ENCODE peak calls at places on chromosome 6, in four cellular contexts. S is mesendoderm; F is non-pigmented ciliary epithelial cell; M is stimulated activated CD4-positive, alpha-beta T cell treated with anti-CD3 and anti-CD28 coated beads, Interleukin-1b, Interleukin-23, amount 100 ng/mL, for 4 hours. V is an unnamed sample.
A peak's percentile ranks its signal among the peaks of the same experiment; 100 is the strongest.

GRCh38 chr6:13290335-13290734 is 38.0 kb downstream of the TBC1D7 start:
- DNase-seq in S (no peak), F (no peak), M (no peak), V (no peak)

GRCh38 chr6:103018426-103018825 is 1624.9 kb downstream of the GRIK2 start:
- DNase-seq in S (no peak), F (no peak), M (no peak), V (no peak)

GRCh38 chr6:35294308-35294945 is 3.2 kb upstream of the DEF6 start:
- DNase-seq in S (peak; percentile 72), F (no peak), M (no peak), V (no peak)

GRCh38 chr6:56953597-56954388 is 1.1 kb upstream of the BEND6 start:
- DNase-seq in S (peak; percentile 77), F (no peak), M (no peak), V (no peak)

GRCh38 chr6:169701218-169701952 is 444 bp downstream of the WDR27 start:
- DNase-seq in S (no peak), F (no peak), M (no peak), V (no peak)

GRCh38 chr6:10465633-10466499 is 51.0 kb upstream of the TFAP2A start:
- DNase-seq in S (peak; percentile 83), F (no peak), M (peak; percentile 2), V (no peak)

GRCh38 chr6:88365230-88365629 is 199.1 kb upstream of the CNR1 start:
- DNase-seq in S (no peak), F (no peak), M (no peak), V (no peak)

GRCh38 chr6:89564752-89565427 is 73.7 kb downstream of the LYRM2 start:
- DNase-seq in S (no peak), F (no peak), M (no peak), V (no peak)

GRCh38 chr6:113697642-113698410 is 159.3 kb upstream of the MARCKS start:
- DNase-seq in S (no peak), F (peak; percentile 70), M (no peak), V (no peak)

GRCh38 chr6:148432405-148433195 is 90.0 kb downstream of the SASH1 start:
- DNase-seq in S (no peak), F (no peak), M (no peak), V (no peak)

GRCh38 chr6:106014930-106015329 is 71.2 kb upstream of the PRDM1 start:
- DNase-seq in S (peak; percentile 72), F (no peak), M (no peak), V (no peak)

GRCh38 chr6:114260810-114261209 is 82.0 kb downstream of the HS3ST5 start:
- DNase-seq in S (no peak), F (no peak), M (no peak), V (no peak)

GRCh38 chr6:84897874-84898635 is 133.7 kb upstream of the TBX18 start:
- DNase-seq in S (peak; percentile 14), F (peak; percentile 74), M (no peak), V (no peak)

GRCh38 chr6:1181939-1182338 is 130.0 kb upstream of the FOXQ1 start:
- DNase-seq in S (no peak), F (no peak), M (no peak), V (no peak)

GRCh38 chr6:39330476-39330875 is 8.0 kb upstream of the KCNK16 start:
- DNase-seq in S (no peak), F (no peak), M (no peak), V (no peak)

GRCh38 chr6:126526547-126526946 is 186.6 kb downstream of the CENPW start:
- DNase-seq in S (no peak), F (no peak), M (no peak), V (no peak)

GRCh38 chr6:148700047-148700712 is 46.6 kb upstream of the UST start:
- DNase-seq in S (no peak), F (no peak), M (no peak), V (no peak)

GRCh38 chr6:1960484-1961142 is 284.8 kb downstream of the GMDS start:
- DNase-seq in S (no peak), F (no peak), M (no peak), V (no peak)

GRCh38 chr6:63014290-63014689 is 197.0 kb upstream of the FKBP1C start:
- DNase-seq in S (peak; percentile 90), F (no peak), M (no peak), V (no peak)

GRCh38 chr6:1118287-1118647 is 193.6 kb upstream of the FOXQ1 start:
- DNase-seq in S (no peak), F (no peak), M (no peak), V (no peak)

GRCh38 chr6:168908166-168908565 is 345.5 kb downstream of the THBS2 start:
- DNase-seq in S (no peak), F (peak; percentile 27), M (no peak), V (no peak)

GRCh38 chr6:41503841-41504525 is 42.2 kb upstream of the FOXP4 start:
- DNase-seq in S (peak; percentile 79), F (no peak), M (peak; percentile 6), V (no peak)

GRCh38 chr6:90463359-90463758 is 123.5 kb downstream of the MAP3K7 start:
- DNase-seq in S (no peak), F (no peak), M (no peak), V (no peak)